ENCODE peak calls at places on chromosomes 2 and 18, in seven cellular contexts. One of them, this sample, is unnamed.

GRCh38 chr2:44778221-44778654 is 163.3 kb upstream of the SIX3 start:
- DNase-seq in foreskin fibroblast: no peak
- DNase-seq in AG04449: no peak
- DNase-seq in fibroblast of pulmonary artery: peak
- DNase-seq in neural progenitor cell: peak
- DNase-seq in endothelial cell of umbilical vein: no peak
- DNase-seq in pancreas: no peak
- DNase-seq in this sample: no peak

GRCh38 chr18:51137051-51137729 is 60.3 kb downstream of the MEX3C start:
- DNase-seq in fibroblast of pulmonary artery: no peak
- DNase-seq in AG04449: no peak
- DNase-seq in pancreas: no peak
- DNase-seq in foreskin fibroblast: no peak
- DNase-seq in endothelial cell of umbilical vein: no peak
- DNase-seq in neural progenitor cell: no peak
- DNase-seq in this sample: no peak

GRCh38 chr18:33577688-33578370 is at the start of gene ASXL3:
- DNase-seq in endothelial cell of umbilical vein: peak
- DNase-seq in pancreas: peak
- DNase-seq in neural progenitor cell: peak
- DNase-seq in foreskin fibroblast: no peak
- DNase-seq in AG04449: no peak
- DNase-seq in fibroblast of pulmonary artery: peak
- DNase-seq in this sample: no peak

GRCh38 chr2:9778471-9779402 is 64.5 kb upstream of the TAF1B start:
- DNase-seq in endothelial cell of umbilical vein: no peak
- DNase-seq in neural progenitor cell: no peak
- DNase-seq in pancreas: no peak
- DNase-seq in AG04449: no peak
- DNase-seq in fibroblast of pulmonary artery: no peak
- DNase-seq in foreskin fibroblast: no peak
- DNase-seq in this sample: no peak

GRCh38 chr2:29281585-29281984 is 166.4 kb downstream of the CLIP4 start:
- DNase-seq in fibroblast of pulmonary artery: peak
- DNase-seq in endothelial cell of umbilical vein: no peak
- DNase-seq in AG04449: no peak
- DNase-seq in pancreas: peak
- DNase-seq in foreskin fibroblast: peak
- DNase-seq in neural progenitor cell: peak
- DNase-seq in this sample: no peak

GRCh38 chr18:8546677-8547076 is 62.6 kb upstream of the RAB12 start:
- DNase-seq in neural progenitor cell: no peak
- DNase-seq in pancreas: no peak
- DNase-seq in fibroblast of pulmonary artery: no peak
- DNase-seq in foreskin fibroblast: no peak
- DNase-seq in AG04449: no peak
- DNase-seq in endothelial cell of umbilical vein: no peak
- DNase-seq in this sample: no peak

GRCh38 chr2:108377815-108378630 is at the start of gene SULT1C4:
- DNase-seq in neural progenitor cell: peak
- DNase-seq in pancreas: no peak
- DNase-seq in AG04449: no peak
- DNase-seq in fibroblast of pulmonary artery: peak
- DNase-seq in endothelial cell of umbilical vein: peak
- DNase-seq in foreskin fibroblast: no peak
- DNase-seq in this sample: no peak

GRCh38 chr18:713135-713490 is 683 bp upstream of the ENOSF1 start:
- DNase-seq in neural progenitor cell: no peak
- DNase-seq in pancreas: no peak
- DNase-seq in endothelial cell of umbilical vein: no peak
- DNase-seq in fibroblast of pulmonary artery: no peak
- DNase-seq in AG04449: no peak
- DNase-seq in foreskin fibroblast: no peak
- DNase-seq in this sample: no peak

GRCh38 chr2:174485763-174486613 is 841 bp downstream of the GPR155 start:
- DNase-seq in pancreas: peak
- DNase-seq in neural progenitor cell: peak
- DNase-seq in foreskin fibroblast: peak
- DNase-seq in endothelial cell of umbilical vein: peak
- DNase-seq in fibroblast of pulmonary artery: peak
- DNase-seq in AG04449: no peak
- DNase-seq in this sample: no peak

GRCh38 chr2:66275984-66276383 is 158.9 kb upstream of the MEIS1 start:
- DNase-seq in fibroblast of pulmonary artery: no peak
- DNase-seq in pancreas: no peak
- DNase-seq in AG04449: no peak
- DNase-seq in foreskin fibroblast: no peak
- DNase-seq in neural progenitor cell: no peak
- DNase-seq in endothelial cell of umbilical vein: no peak
- DNase-seq in this sample: no peak
- TF ChIP-seq CTCF in fibroblast of pulmonary artery: no peak
- TF ChIP-seq CTCF in pancreas: no peak
- TF ChIP-seq CTCF in AG04449: no peak
- TF ChIP-seq CTCF in foreskin fibroblast: no peak
- TF ChIP-seq CTCF in neural progenitor cell: peak
- TF ChIP-seq CTCF in endothelial cell of umbilical vein: no peak
- TF ChIP-seq CTCF in this sample: no peak

DNA sequence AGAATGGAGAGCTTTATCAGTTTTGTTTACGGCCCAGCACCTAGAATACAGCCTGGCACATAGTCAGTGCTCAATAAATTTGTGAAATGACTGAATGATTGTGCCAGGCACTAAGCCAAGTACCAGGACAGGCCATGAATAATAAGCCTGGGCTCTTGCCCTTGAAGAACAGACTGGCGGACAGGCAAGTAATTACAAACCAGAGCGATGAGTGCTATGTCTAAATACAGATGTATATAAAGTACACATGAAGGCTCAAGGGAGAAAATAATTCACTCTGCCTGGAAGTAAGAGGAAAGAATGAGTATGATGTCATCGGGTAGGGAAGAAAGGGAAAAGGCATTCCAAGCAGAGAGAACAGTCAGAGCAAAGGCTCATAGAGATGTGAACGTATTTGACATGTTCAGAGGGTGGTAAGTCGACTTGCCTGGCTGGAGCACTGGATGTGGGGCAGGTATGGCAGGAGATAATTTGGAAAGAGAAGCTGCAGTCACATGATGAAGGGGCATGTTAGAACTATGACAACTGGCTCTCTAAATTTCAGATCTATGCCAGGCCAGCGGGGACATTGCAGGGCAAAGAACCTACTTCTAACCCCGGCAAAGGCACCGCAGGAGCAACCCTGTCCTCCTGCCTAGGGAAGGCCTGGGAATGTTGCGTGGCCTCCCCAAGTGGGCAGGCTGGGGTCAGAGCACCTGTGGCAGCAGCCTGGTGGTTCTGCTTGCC is 119.1 kb upstream of the STPG4 start:
- DNase-seq in neural progenitor cell: no peak
- DNase-seq in pancreas: no peak
- DNase-seq in endothelial cell of umbilical vein: peak
- DNase-seq in foreskin fibroblast: peak
- DNase-seq in AG04449: peak
- DNase-seq in fibroblast of pulmonary artery: peak
- DNase-seq in this sample: no peak
- TF ChIP-seq CTCF in neural progenitor cell: no peak
- TF ChIP-seq CTCF in pancreas: no peak
- TF ChIP-seq CTCF in endothelial cell of umbilical vein: no peak
- TF ChIP-seq CTCF in foreskin fibroblast: no peak
- TF ChIP-seq CTCF in AG04449: no peak
- TF ChIP-seq CTCF in fibroblast of pulmonary artery: no peak
- TF ChIP-seq CTCF in this sample: no peak

GRCh38 chr2:43455735-43456642 is 139.8 kb downstream of the THADA start:
- DNase-seq in neural progenitor cell: no peak
- DNase-seq in fibroblast of pulmonary artery: peak
- DNase-seq in foreskin fibroblast: peak
- DNase-seq in pancreas: no peak
- DNase-seq in endothelial cell of umbilical vein: peak
- DNase-seq in AG04449: no peak
- DNase-seq in this sample: no peak
- TF ChIP-seq CTCF in neural progenitor cell: no peak
- TF ChIP-seq CTCF in fibroblast of pulmonary artery: no peak
- TF ChIP-seq CTCF in foreskin fibroblast: no peak
- TF ChIP-seq CTCF in pancreas: no peak
- TF ChIP-seq CTCF in endothelial cell of umbilical vein: no peak
- TF ChIP-seq CTCF in AG04449: no peak
- TF ChIP-seq CTCF in this sample: no peak

DNA sequence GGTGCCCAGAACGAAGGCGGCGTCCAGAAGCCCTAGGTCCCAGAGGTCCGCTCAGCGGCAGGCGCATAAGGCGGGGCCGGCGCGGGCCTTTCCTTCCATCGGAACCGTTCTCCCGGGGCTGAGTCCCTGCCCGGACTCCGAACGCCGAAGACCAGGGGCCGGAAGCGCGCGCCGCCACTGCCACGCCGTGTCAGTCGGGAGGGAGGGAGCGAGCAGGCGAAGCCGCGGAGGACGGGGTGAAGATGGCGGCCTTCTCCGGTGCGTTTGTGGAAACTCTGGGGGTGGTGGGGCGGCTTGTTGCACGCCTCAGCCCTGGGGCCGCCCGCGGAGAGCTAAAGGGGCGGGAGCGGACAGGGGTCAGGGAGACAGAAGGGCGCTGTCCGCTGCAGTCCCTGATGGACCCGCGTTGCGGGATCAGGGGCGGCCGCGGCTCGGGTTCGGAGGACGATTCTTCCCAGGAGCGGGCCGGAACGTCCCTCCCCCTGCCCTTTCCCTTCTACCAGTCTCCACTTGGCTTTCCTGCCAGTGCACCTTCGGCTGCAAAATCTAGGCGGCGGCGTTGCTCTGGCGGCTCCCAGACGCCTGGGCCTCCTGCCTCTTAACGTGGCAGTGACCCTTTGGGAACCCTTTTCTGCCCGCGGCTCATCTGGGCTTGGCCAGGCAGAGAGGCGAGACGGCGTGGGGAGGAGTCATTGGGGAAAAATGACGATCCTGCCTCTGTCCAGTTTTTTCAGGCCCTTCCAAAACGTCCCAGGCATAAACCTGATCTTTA is at the start of gene DDX1:
- DNase-seq in foreskin fibroblast: peak
- DNase-seq in endothelial cell of umbilical vein: peak
- DNase-seq in pancreas: peak
- DNase-seq in fibroblast of pulmonary artery: peak
- DNase-seq in AG04449: peak
- DNase-seq in neural progenitor cell: peak
- DNase-seq in this sample: peak
- TF ChIP-seq CTCF in foreskin fibroblast: no peak
- TF ChIP-seq CTCF in endothelial cell of umbilical vein: no peak
- TF ChIP-seq CTCF in pancreas: no peak
- TF ChIP-seq CTCF in fibroblast of pulmonary artery: no peak
- TF ChIP-seq CTCF in AG04449: no peak
- TF ChIP-seq CTCF in neural progenitor cell: no peak
- TF ChIP-seq CTCF in this sample: no peak

DNA sequence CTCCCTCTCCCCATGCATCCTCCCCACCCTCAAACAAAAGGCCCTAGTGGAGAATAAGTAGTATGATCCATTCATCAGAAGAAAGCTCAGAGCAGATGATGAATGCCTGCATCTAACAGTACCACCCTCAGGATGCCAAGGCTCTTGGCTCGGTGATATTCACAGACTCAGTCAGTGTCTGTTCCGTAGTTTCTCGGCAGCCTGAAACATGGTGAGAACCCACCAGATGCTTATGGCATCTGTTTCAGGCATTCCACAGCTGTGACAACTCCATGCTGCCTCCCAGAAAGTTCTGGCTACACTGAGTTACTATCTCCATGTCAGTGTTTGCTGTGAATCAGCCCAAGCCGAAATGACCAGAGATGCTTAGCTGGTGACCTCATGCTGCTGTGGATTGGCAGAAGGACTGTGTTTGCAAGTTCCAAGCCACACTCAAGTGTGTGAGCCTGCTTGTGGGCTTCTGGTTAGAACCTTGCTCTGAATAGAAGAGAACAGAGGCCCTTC is 83.9 kb downstream of the WDSUB1 start:
- DNase-seq in pancreas: peak
- DNase-seq in AG04449: peak
- DNase-seq in foreskin fibroblast: peak
- DNase-seq in neural progenitor cell: no peak
- DNase-seq in endothelial cell of umbilical vein: no peak
- DNase-seq in fibroblast of pulmonary artery: peak
- DNase-seq in this sample: no peak
- TF ChIP-seq CTCF in pancreas: no peak
- TF ChIP-seq CTCF in AG04449: peak
- TF ChIP-seq CTCF in foreskin fibroblast: peak
- TF ChIP-seq CTCF in neural progenitor cell: no peak
- TF ChIP-seq CTCF in endothelial cell of umbilical vein: no peak
- TF ChIP-seq CTCF in fibroblast of pulmonary artery: peak
- TF ChIP-seq CTCF in this sample: no peak

GRCh38 chr18:79788096-79789085 is 9.3 kb upstream of the KCNG2 start:
- DNase-seq in foreskin fibroblast: no peak
- DNase-seq in fibroblast of pulmonary artery: peak
- DNase-seq in AG04449: no peak
- DNase-seq in pancreas: no peak
- DNase-seq in neural progenitor cell: peak
- DNase-seq in endothelial cell of umbilical vein: no peak
- DNase-seq in this sample: no peak
- TF ChIP-seq CTCF in foreskin fibroblast: no peak
- TF ChIP-seq CTCF in fibroblast of pulmonary artery: no peak
- TF ChIP-seq CTCF in AG04449: peak
- TF ChIP-seq CTCF in pancreas: no peak
- TF ChIP-seq CTCF in neural progenitor cell: peak
- TF ChIP-seq CTCF in endothelial cell of umbilical vein: no peak
- TF ChIP-seq CTCF in this sample: no peak

GRCh38 chr2:75098856-75099255 is 100.5 kb downstream of the TACR1 start:
- DNase-seq in pancreas: no peak
- DNase-seq in AG04449: no peak
- DNase-seq in neural progenitor cell: peak
- DNase-seq in fibroblast of pulmonary artery: peak
- DNase-seq in foreskin fibroblast: no peak
- DNase-seq in endothelial cell of umbilical vein: peak
- DNase-seq in this sample: no peak
- TF ChIP-seq CTCF in pancreas: no peak
- TF ChIP-seq CTCF in AG04449: peak
- TF ChIP-seq CTCF in neural progenitor cell: peak
- TF ChIP-seq CTCF in fibroblast of pulmonary artery: peak
- TF ChIP-seq CTCF in foreskin fibroblast: peak
- TF ChIP-seq CTCF in endothelial cell of umbilical vein: peak
- TF ChIP-seq CTCF in this sample: no peak

This sample was measured in D721Med.